ENCODE peak calls at places on chromosomes 13 and 19, in seven cellular contexts. One of them, this sample, is unnamed.

GRCh38 chr19:31171936-31172335 is 177.3 kb downstream of the TSHZ3 start:
- DNase-seq in ascending aorta: no peak
- DNase-seq in CD4-positive, alpha-beta T cell: no peak
- DNase-seq in stimulated activated CD8-positive, alpha-beta memory T cell treated with anti-CD3 and anti-CD28 coated beads, Interleukin-4, amount 100 ng/mL, for 1 hour: no peak
- DNase-seq in activated T-cell treated with anti-CD3 and anti-CD28 coated beads, Interleukin-2, amount 50 U/mL, for 72 hours: no peak
- DNase-seq in NCI-H446 treated with DMSO at 0.1 percent for 48 hours: no peak
- DNase-seq in DMS79 treated with DMSO at 0.1 percent for 48 hours: no peak
- DNase-seq in this sample: no peak

GRCh38 chr13:81488021-81488420 is 1147.1 kb upstream of the SPRY2 start:
- DNase-seq in ascending aorta: no peak
- DNase-seq in CD4-positive, alpha-beta T cell: no peak
- DNase-seq in stimulated activated CD8-positive, alpha-beta memory T cell treated with anti-CD3 and anti-CD28 coated beads, Interleukin-4, amount 100 ng/mL, for 1 hour: no peak
- DNase-seq in activated T-cell treated with anti-CD3 and anti-CD28 coated beads, Interleukin-2, amount 50 U/mL, for 72 hours: no peak
- DNase-seq in NCI-H446 treated with DMSO at 0.1 percent for 48 hours: no peak
- DNase-seq in DMS79 treated with DMSO at 0.1 percent for 48 hours: no peak
- DNase-seq in this sample: no peak

GRCh38 chr19:15280915-15281683 is 48.9 kb upstream of the EPHX3 start:
- DNase-seq in ascending aorta: no peak
- DNase-seq in CD4-positive, alpha-beta T cell: no peak
- DNase-seq in stimulated activated CD8-positive, alpha-beta memory T cell treated with anti-CD3 and anti-CD28 coated beads, Interleukin-4, amount 100 ng/mL, for 1 hour: no peak
- DNase-seq in activated T-cell treated with anti-CD3 and anti-CD28 coated beads, Interleukin-2, amount 50 U/mL, for 72 hours: no peak
- DNase-seq in NCI-H446 treated with DMSO at 0.1 percent for 48 hours: peak
- DNase-seq in DMS79 treated with DMSO at 0.1 percent for 48 hours: peak
- DNase-seq in this sample: peak

GRCh38 chr13:113980489-113981064 is 6.7 kb upstream of the C13orf46 start:
- DNase-seq in ascending aorta: no peak
- DNase-seq in CD4-positive, alpha-beta T cell: no peak
- DNase-seq in stimulated activated CD8-positive, alpha-beta memory T cell treated with anti-CD3 and anti-CD28 coated beads, Interleukin-4, amount 100 ng/mL, for 1 hour: no peak
- DNase-seq in activated T-cell treated with anti-CD3 and anti-CD28 coated beads, Interleukin-2, amount 50 U/mL, for 72 hours: no peak
- DNase-seq in NCI-H446 treated with DMSO at 0.1 percent for 48 hours: no peak
- DNase-seq in DMS79 treated with DMSO at 0.1 percent for 48 hours: peak
- DNase-seq in this sample: no peak

GRCh38 chr13:71524245-71525002 is 342.6 kb downstream of the DACH1 start:
- DNase-seq in ascending aorta: no peak
- DNase-seq in CD4-positive, alpha-beta T cell: no peak
- DNase-seq in stimulated activated CD8-positive, alpha-beta memory T cell treated with anti-CD3 and anti-CD28 coated beads, Interleukin-4, amount 100 ng/mL, for 1 hour: no peak
- DNase-seq in activated T-cell treated with anti-CD3 and anti-CD28 coated beads, Interleukin-2, amount 50 U/mL, for 72 hours: no peak
- DNase-seq in NCI-H446 treated with DMSO at 0.1 percent for 48 hours: peak
- DNase-seq in DMS79 treated with DMSO at 0.1 percent for 48 hours: peak
- DNase-seq in this sample: no peak

GRCh38 chr13:112069727-112070300 is 2.9 kb downstream of the SOX1 start:
- DNase-seq in ascending aorta: no peak
- DNase-seq in CD4-positive, alpha-beta T cell: no peak
- DNase-seq in stimulated activated CD8-positive, alpha-beta memory T cell treated with anti-CD3 and anti-CD28 coated beads, Interleukin-4, amount 100 ng/mL, for 1 hour: no peak
- DNase-seq in activated T-cell treated with anti-CD3 and anti-CD28 coated beads, Interleukin-2, amount 50 U/mL, for 72 hours: no peak
- DNase-seq in NCI-H446 treated with DMSO at 0.1 percent for 48 hours: no peak
- DNase-seq in DMS79 treated with DMSO at 0.1 percent for 48 hours: peak
- DNase-seq in this sample: no peak

GRCh38 chr13:110302986-110303385 is 4.0 kb downstream of the COL4A1 start:
- DNase-seq in ascending aorta: no peak
- DNase-seq in CD4-positive, alpha-beta T cell: no peak
- DNase-seq in stimulated activated CD8-positive, alpha-beta memory T cell treated with anti-CD3 and anti-CD28 coated beads, Interleukin-4, amount 100 ng/mL, for 1 hour: no peak
- DNase-seq in activated T-cell treated with anti-CD3 and anti-CD28 coated beads, Interleukin-2, amount 50 U/mL, for 72 hours: no peak
- DNase-seq in NCI-H446 treated with DMSO at 0.1 percent for 48 hours: no peak
- DNase-seq in DMS79 treated with DMSO at 0.1 percent for 48 hours: no peak
- DNase-seq in this sample: no peak

GRCh38 chr19:15247107-15248014 is 15.1 kb upstream of the EPHX3 start:
- DNase-seq in ascending aorta: no peak
- DNase-seq in CD4-positive, alpha-beta T cell: no peak
- DNase-seq in stimulated activated CD8-positive, alpha-beta memory T cell treated with anti-CD3 and anti-CD28 coated beads, Interleukin-4, amount 100 ng/mL, for 1 hour: no peak
- DNase-seq in activated T-cell treated with anti-CD3 and anti-CD28 coated beads, Interleukin-2, amount 50 U/mL, for 72 hours: no peak
- DNase-seq in NCI-H446 treated with DMSO at 0.1 percent for 48 hours: no peak
- DNase-seq in DMS79 treated with DMSO at 0.1 percent for 48 hours: no peak
- DNase-seq in this sample: no peak

GRCh38 chr19:6047741-6048231 is 62.5 kb downstream of the RFX2 start:
- DNase-seq in ascending aorta: no peak
- DNase-seq in CD4-positive, alpha-beta T cell: no peak
- DNase-seq in stimulated activated CD8-positive, alpha-beta memory T cell treated with anti-CD3 and anti-CD28 coated beads, Interleukin-4, amount 100 ng/mL, for 1 hour: no peak
- DNase-seq in activated T-cell treated with anti-CD3 and anti-CD28 coated beads, Interleukin-2, amount 50 U/mL, for 72 hours: no peak
- DNase-seq in NCI-H446 treated with DMSO at 0.1 percent for 48 hours: no peak
- DNase-seq in DMS79 treated with DMSO at 0.1 percent for 48 hours: peak
- DNase-seq in this sample: peak

GRCh38 chr13:28819748-28820098 is 416 bp upstream of the MTUS2 start:
- DNase-seq in ascending aorta: no peak
- DNase-seq in CD4-positive, alpha-beta T cell: peak
- DNase-seq in stimulated activated CD8-positive, alpha-beta memory T cell treated with anti-CD3 and anti-CD28 coated beads, Interleukin-4, amount 100 ng/mL, for 1 hour: no peak
- DNase-seq in activated T-cell treated with anti-CD3 and anti-CD28 coated beads, Interleukin-2, amount 50 U/mL, for 72 hours: peak
- DNase-seq in NCI-H446 treated with DMSO at 0.1 percent for 48 hours: no peak
- DNase-seq in DMS79 treated with DMSO at 0.1 percent for 48 hours: peak
- DNase-seq in this sample: no peak

GRCh38 chr19:3556978-3557460 is 367 bp downstream of the MFSD12 start:
- DNase-seq in ascending aorta: no peak
- DNase-seq in CD4-positive, alpha-beta T cell: peak
- DNase-seq in stimulated activated CD8-positive, alpha-beta memory T cell treated with anti-CD3 and anti-CD28 coated beads, Interleukin-4, amount 100 ng/mL, for 1 hour: no peak
- DNase-seq in activated T-cell treated with anti-CD3 and anti-CD28 coated beads, Interleukin-2, amount 50 U/mL, for 72 hours: peak
- DNase-seq in NCI-H446 treated with DMSO at 0.1 percent for 48 hours: no peak
- DNase-seq in DMS79 treated with DMSO at 0.1 percent for 48 hours: peak
- DNase-seq in this sample: no peak

GRCh38 chr13:33251131-33251629 is 34.4 kb downstream of the STARD13 start:
- DNase-seq in ascending aorta: no peak
- DNase-seq in CD4-positive, alpha-beta T cell: no peak
- DNase-seq in stimulated activated CD8-positive, alpha-beta memory T cell treated with anti-CD3 and anti-CD28 coated beads, Interleukin-4, amount 100 ng/mL, for 1 hour: no peak
- DNase-seq in activated T-cell treated with anti-CD3 and anti-CD28 coated beads, Interleukin-2, amount 50 U/mL, for 72 hours: no peak
- DNase-seq in NCI-H446 treated with DMSO at 0.1 percent for 48 hours: peak
- DNase-seq in DMS79 treated with DMSO at 0.1 percent for 48 hours: no peak
- DNase-seq in this sample: no peak

GRCh38 chr19:52946322-52947310 is 16.1 kb downstream of the ZNF816 start:
- DNase-seq in ascending aorta: no peak
- DNase-seq in CD4-positive, alpha-beta T cell: no peak
- DNase-seq in stimulated activated CD8-positive, alpha-beta memory T cell treated with anti-CD3 and anti-CD28 coated beads, Interleukin-4, amount 100 ng/mL, for 1 hour: no peak
- DNase-seq in activated T-cell treated with anti-CD3 and anti-CD28 coated beads, Interleukin-2, amount 50 U/mL, for 72 hours: no peak
- DNase-seq in NCI-H446 treated with DMSO at 0.1 percent for 48 hours: no peak
- DNase-seq in DMS79 treated with DMSO at 0.1 percent for 48 hours: no peak
- DNase-seq in this sample: peak

GRCh38 chr19:30112666-30113065 is 170.6 kb downstream of the URI1 start:
- DNase-seq in ascending aorta: no peak
- DNase-seq in CD4-positive, alpha-beta T cell: no peak
- DNase-seq in stimulated activated CD8-positive, alpha-beta memory T cell treated with anti-CD3 and anti-CD28 coated beads, Interleukin-4, amount 100 ng/mL, for 1 hour: no peak
- DNase-seq in activated T-cell treated with anti-CD3 and anti-CD28 coated beads, Interleukin-2, amount 50 U/mL, for 72 hours: no peak
- DNase-seq in NCI-H446 treated with DMSO at 0.1 percent for 48 hours: no peak
- DNase-seq in DMS79 treated with DMSO at 0.1 percent for 48 hours: no peak
- DNase-seq in this sample: no peak

GRCh38 chr19:12293771-12294307 is 844 bp downstream of the ZNF44 start:
- DNase-seq in ascending aorta: peak
- DNase-seq in CD4-positive, alpha-beta T cell: peak
- DNase-seq in stimulated activated CD8-positive, alpha-beta memory T cell treated with anti-CD3 and anti-CD28 coated beads, Interleukin-4, amount 100 ng/mL, for 1 hour: no peak
- DNase-seq in activated T-cell treated with anti-CD3 and anti-CD28 coated beads, Interleukin-2, amount 50 U/mL, for 72 hours: peak
- DNase-seq in NCI-H446 treated with DMSO at 0.1 percent for 48 hours: no peak
- DNase-seq in DMS79 treated with DMSO at 0.1 percent for 48 hours: peak
- DNase-seq in this sample: peak

GRCh38 chr19:741506-742131 is 9.3 kb upstream of the MISP start:
- DNase-seq in ascending aorta: no peak
- DNase-seq in CD4-positive, alpha-beta T cell: no peak
- DNase-seq in stimulated activated CD8-positive, alpha-beta memory T cell treated with anti-CD3 and anti-CD28 coated beads, Interleukin-4, amount 100 ng/mL, for 1 hour: no peak
- DNase-seq in activated T-cell treated with anti-CD3 and anti-CD28 coated beads, Interleukin-2, amount 50 U/mL, for 72 hours: no peak
- DNase-seq in NCI-H446 treated with DMSO at 0.1 percent for 48 hours: no peak
- DNase-seq in DMS79 treated with DMSO at 0.1 percent for 48 hours: peak
- DNase-seq in this sample: no peak

GRCh38 chr19:41621654-41622053 is 5.2 kb downstream of the CEACAM4 start:
- DNase-seq in ascending aorta: no peak
- DNase-seq in CD4-positive, alpha-beta T cell: no peak
- DNase-seq in stimulated activated CD8-positive, alpha-beta memory T cell treated with anti-CD3 and anti-CD28 coated beads, Interleukin-4, amount 100 ng/mL, for 1 hour: no peak
- DNase-seq in activated T-cell treated with anti-CD3 and anti-CD28 coated beads, Interleukin-2, amount 50 U/mL, for 72 hours: no peak
- DNase-seq in NCI-H446 treated with DMSO at 0.1 percent for 48 hours: no peak
- DNase-seq in DMS79 treated with DMSO at 0.1 percent for 48 hours: no peak
- DNase-seq in this sample: no peak

GRCh38 chr19:53102701-53103140 is 501 bp downstream of the ZNF160 start:
- DNase-seq in ascending aorta: no peak
- DNase-seq in CD4-positive, alpha-beta T cell: peak
- DNase-seq in stimulated activated CD8-positive, alpha-beta memory T cell treated with anti-CD3 and anti-CD28 coated beads, Interleukin-4, amount 100 ng/mL, for 1 hour: no peak
- DNase-seq in activated T-cell treated with anti-CD3 and anti-CD28 coated beads, Interleukin-2, amount 50 U/mL, for 72 hours: peak
- DNase-seq in NCI-H446 treated with DMSO at 0.1 percent for 48 hours: no peak
- DNase-seq in DMS79 treated with DMSO at 0.1 percent for 48 hours: peak
- DNase-seq in this sample: peak

GRCh38 chr13:23384111-23384510 is 49.4 kb downstream of the SACS start:
- DNase-seq in ascending aorta: no peak
- DNase-seq in CD4-positive, alpha-beta T cell: no peak
- DNase-seq in stimulated activated CD8-positive, alpha-beta memory T cell treated with anti-CD3 and anti-CD28 coated beads, Interleukin-4, amount 100 ng/mL, for 1 hour: no peak
- DNase-seq in activated T-cell treated with anti-CD3 and anti-CD28 coated beads, Interleukin-2, amount 50 U/mL, for 72 hours: peak
- DNase-seq in NCI-H446 treated with DMSO at 0.1 percent for 48 hours: no peak
- DNase-seq in DMS79 treated with DMSO at 0.1 percent for 48 hours: no peak
- DNase-seq in this sample: no peak

GRCh38 chr19:46748325-46749109 is 2.3 kb upstream of the STRN4 start:
- DNase-seq in ascending aorta: no peak
- DNase-seq in CD4-positive, alpha-beta T cell: peak
- DNase-seq in stimulated activated CD8-positive, alpha-beta memory T cell treated with anti-CD3 and anti-CD28 coated beads, Interleukin-4, amount 100 ng/mL, for 1 hour: peak
- DNase-seq in activated T-cell treated with anti-CD3 and anti-CD28 coated beads, Interleukin-2, amount 50 U/mL, for 72 hours: peak
- DNase-seq in NCI-H446 treated with DMSO at 0.1 percent for 48 hours: no peak
- DNase-seq in DMS79 treated with DMSO at 0.1 percent for 48 hours: no peak
- DNase-seq in this sample: no peak